ENCODE peak calls at places on chromosomes 11 and 22, in ten cellular contexts. F is mucosa of gallbladder; M is MM.1S; G is ELR; H is AG08395; I is A549; A is activated CD8-positive, alpha-beta memory T cell treated with anti-CD3 and anti-CD28 coated beads, Interleukin-2, amount 50 U/mL, for 4 hours; T is spleen; Y is NCI-H345; O is MCF 10A. U is an unnamed sample.

GRCh38 chr11:108926522-108927380 is 261.9 kb downstream of the DDX10 start:
- DNase-seq in F (no peak), M (no peak), G (no peak), H (no peak), I (no peak), A (no peak), T (no peak), Y (no peak), O (no peak), U (no peak)

GRCh38 chr11:130849215-130849568 is 67.1 kb downstream of the SNX19 start:
- DNase-seq in F (no peak), M (no peak), G (peak; percentile 62), H (peak; percentile 88), I (no peak), A (no peak), T (no peak), Y (no peak), O (peak; percentile 66), U (no peak)

GRCh38 chr11:64094463-64095223 is 58.9 kb downstream of the FLRT1 start:
- DNase-seq in F (peak; percentile 55), M (no peak), G (peak; percentile 90), H (peak; percentile 84), I (peak; percentile 84), A (no peak), T (no peak), Y (no peak), O (peak; percentile 93), U (no peak)

GRCh38 chr11:94028436-94028835 is 7.3 kb downstream of the HEPHL1 start:
- DNase-seq in F (no peak), M (no peak), G (peak; percentile 93), H (peak; percentile 22), I (peak; percentile 13), A (no peak), T (no peak), Y (no peak), O (no peak), U (no peak)

GRCh38 chr11:117832511-117832910 is 8.0 kb upstream of the FXYD2 start:
- DNase-seq in F (no peak), M (no peak), G (no peak), H (no peak), I (no peak), A (no peak), T (peak; percentile 39), Y (no peak), O (no peak), U (no peak)

GRCh38 chr11:12587333-12587997 is 86.8 kb upstream of the TEAD1 start:
- DNase-seq in F (no peak), M (no peak), G (peak; percentile 75), H (peak; percentile 31), I (no peak), A (no peak), T (no peak), Y (no peak), O (peak; percentile 50), U (no peak)

GRCh38 chr11:12540075-12540685 is 134.0 kb upstream of the TEAD1 start:
- DNase-seq in F (no peak), M (no peak), G (peak; percentile 82), H (no peak), I (peak; percentile 38), A (no peak), T (no peak), Y (no peak), O (peak; percentile 54), U (no peak)

GRCh38 chr11:106021181-106021966 is 666 bp downstream of the MSANTD4 start:
- DNase-seq in F (no peak), M (no peak), G (peak; percentile 41), H (peak; percentile 13), I (no peak), A (no peak), T (no peak), Y (peak; percentile 2), O (peak; percentile 56), U (no peak)

GRCh38 chr22:20425821-20426615 is 11.6 kb downstream of the SCARF2 start:
- DNase-seq in F (no peak), M (no peak), G (no peak), H (no peak), I (no peak), A (no peak), T (peak; percentile 69), Y (no peak), O (peak; percentile 55), U (no peak)

GRCh38 chr22:20131856-20132685 is 467 bp downstream of the ZDHHC8 start:
- DNase-seq in F (no peak), M (no peak), G (peak; percentile 40), H (peak; percentile 40), I (no peak), A (no peak), T (peak; percentile 87), Y (no peak), O (no peak), U (peak; percentile 71)

GRCh38 chr11:1467270-1467669 is 19.3 kb downstream of the MOB2 start:
- DNase-seq in F (no peak), M (no peak), G (no peak), H (no peak), I (no peak), A (no peak), T (no peak), Y (no peak), O (no peak), U (no peak)

GRCh38 chr11:12989428-12990242 is 19.5 kb upstream of the RASSF10 start:
- DNase-seq in F (no peak), M (no peak), G (no peak), H (no peak), I (no peak), A (no peak), T (no peak), Y (peak; percentile 68), O (no peak), U (no peak)

GRCh38 chr11:60918941-60919275 is 5.0 kb downstream of the TMEM109 start:
- DNase-seq in F (no peak), M (no peak), G (peak; percentile 75), H (peak; percentile 33), I (peak; percentile 19), A (no peak), T (no peak), Y (no peak), O (no peak), U (no peak)

GRCh38 chr11:17013548-17014320 is 480 bp downstream of the PLEKHA7 start:
- DNase-seq in F (no peak), M (peak; percentile 64), G (no peak), H (no peak), I (no peak), A (no peak), T (peak; percentile 74), Y (peak; percentile 33), O (peak; percentile 22), U (peak; percentile 15)

GRCh38 chr11:20275987-20276660 is 87.4 kb upstream of the HTATIP2 start:
- DNase-seq in F (no peak), M (no peak), G (no peak), H (no peak), I (no peak), A (no peak), T (no peak), Y (no peak), O (no peak), U (no peak)

U was measured in ovary.